ENCODE peak calls at places on chromosome 6, in nine cellular contexts. T, M, H, B, K, L, X, P and E are unnamed samples.

GRCh38 chr6:45930419-45931059 is 85.1 kb downstream of the CLIC5 start:
- DNase-seq in T (peak), M (peak), H (peak), B (no peak), K (peak), L (peak), X (peak), P (peak), E (peak)

GRCh38 chr6:36062247-36062646 is 34.6 kb downstream of the MAPK14 start:
- DNase-seq in T (no peak), M (no peak), H (no peak), B (no peak), K (no peak), L (no peak), X (no peak), P (no peak), E (no peak)

GRCh38 chr6:36721369-36722140 is 23.9 kb downstream of the RAB44 start:
- DNase-seq in T (no peak), M (no peak), H (no peak), B (no peak), K (no peak), L (no peak), X (no peak), P (no peak), E (no peak)

GRCh38 chr6:36418558-36418957 is 24.1 kb downstream of the PXT1 start:
- DNase-seq in T (no peak), M (no peak), H (no peak), B (no peak), K (no peak), L (no peak), X (no peak), P (peak), E (no peak)

GRCh38 chr6:30646450-30647038 is 389 bp upstream of the C6orf136 start:
- DNase-seq in T (no peak), M (peak), H (no peak), B (no peak), K (no peak), L (no peak), X (peak), P (no peak), E (peak)

GRCh38 chr6:158070513-158070912 is 88.8 kb downstream of the SYNJ2 start:
- DNase-seq in T (no peak), M (no peak), H (no peak), B (no peak), K (no peak), L (no peak), X (no peak), P (no peak), E (no peak)

GRCh38 chr6:17012421-17013225 is 89.2 kb upstream of the STMND1 start:
- DNase-seq in T (no peak), M (no peak), H (no peak), B (no peak), K (peak), L (peak), X (no peak), P (peak), E (peak)

GRCh38 chr6:31919624-31920303 is 7.8 kb upstream of the C2 start:
- DNase-seq in T (no peak), M (no peak), H (no peak), B (no peak), K (no peak), L (no peak), X (no peak), P (no peak), E (no peak)

GRCh38 chr6:26273673-26274595 is 91.1 kb upstream of the BTN3A2 start:
- DNase-seq in T (no peak), M (no peak), H (no peak), B (no peak), K (peak), L (peak), X (peak), P (peak), E (no peak)

GRCh38 chr6:49300443-49300842 is 162.6 kb downstream of the MMUT start:
- DNase-seq in T (no peak), M (no peak), H (no peak), B (no peak), K (peak), L (no peak), X (no peak), P (no peak), E (no peak)

GRCh38 chr6:39927159-39927558 is 7.1 kb downstream of the MOCS1 start:
- DNase-seq in T (no peak), M (no peak), H (no peak), B (peak), K (no peak), L (peak), X (no peak), P (peak), E (peak)

GRCh38 chr6:1063671-1064355 is 248.1 kb upstream of the FOXQ1 start:
- DNase-seq in T (no peak), M (no peak), H (no peak), B (no peak), K (no peak), L (no peak), X (no peak), P (peak), E (peak)

GRCh38 chr6:111469543-111469942 is 13.5 kb downstream of the REV3L start:
- DNase-seq in T (no peak), M (no peak), H (no peak), B (no peak), K (no peak), L (no peak), X (no peak), P (no peak), E (no peak)